ENCODE peak calls at places on chromosomes 6 and 20, in ten cellular contexts. F is GM23338, L is fibroblast of lung, O is H9, T is thyroid gland, H is heart left ventricle, D is upper lobe of right lung, V is keratinocyte, S is ovary, I is cardiac muscle cell. K is an unnamed sample.

GRCh38 chr6:159249752-159250151 is 80.6 kb downstream of the FNDC1 start:
- DNase-seq in T (peak; percentile 6), O (no peak), I (no peak), F (no peak), D (no peak), V (no peak), S (no peak), H (no peak), L (peak; percentile 86), K (no peak)

GRCh38 chr6:14499804-14500203 is 382.2 kb downstream of the CD83 start:
- DNase-seq in T (no peak), L (peak; percentile 91), I (peak; percentile 70), H (no peak), O (no peak), V (no peak), D (no peak), F (peak; percentile 27), S (no peak), K (no peak)

GRCh38 chr20:1569417-1569861 is 11.9 kb upstream of the SIRPD start:
- DNase-seq in S (no peak), I (peak; percentile 5), T (no peak), O (no peak), D (no peak), H (no peak), L (peak; percentile 23), F (no peak), V (peak; percentile 87), K (no peak)

GRCh38 chr6:116017546-116018276 is 43.0 kb downstream of the FRK start:
- DNase-seq in H (no peak), V (no peak), I (no peak), F (no peak), L (no peak), O (no peak), S (no peak), T (no peak), D (no peak), K (no peak)

GRCh38 chr6:126631343-126631742 is 291.4 kb downstream of the CENPW start:
- DNase-seq in V (no peak), O (no peak), I (peak; percentile 2), T (no peak), F (no peak), L (no peak), H (no peak), S (no peak), D (no peak), K (no peak)

GRCh38 chr6:83615025-83615999 is 93.6 kb downstream of the SNAP91 start:
- DNase-seq in H (no peak), T (no peak), D (no peak), L (peak; percentile 28), O (no peak), F (peak; percentile 80), V (no peak), S (no peak), I (peak; percentile 61), K (peak; percentile 32)

GRCh38 chr6:47168176-47168575 is 126.0 kb upstream of the ADGRF1 start:
- DNase-seq in O (no peak), I (peak; percentile 96), T (peak; percentile 54), S (no peak), F (no peak), H (peak; percentile 51), V (peak; percentile 96), D (no peak), L (peak; percentile 98), K (no peak)

GRCh38 chr6:41182069-41183034 is 18.6 kb downstream of the TREML2 start:
- DNase-seq in F (peak; percentile 84), V (no peak), I (peak; percentile 74), D (no peak), T (peak; percentile 62), O (peak; percentile 67), S (no peak), L (peak; percentile 45), H (no peak), K (peak; percentile 83)

GRCh38 chr6:167579786-167580370 is 246.8 kb upstream of the AFDN start:
- DNase-seq in I (no peak), H (no peak), F (no peak), T (no peak), L (no peak), O (no peak), D (no peak), V (no peak), S (no peak), K (no peak)

GRCh38 chr6:134340574-134340973 is 22.7 kb upstream of the SGK1 start:
- DNase-seq in O (no peak), I (peak; percentile 43), T (no peak), S (no peak), H (no peak), F (no peak), D (no peak), L (no peak), V (no peak), K (no peak)

GRCh38 chr20:16284385-16285100 is 288.7 kb downstream of the KIF16B start:
- DNase-seq in I (no peak), F (no peak), V (no peak), S (no peak), T (no peak), H (no peak), O (no peak), D (no peak), L (no peak), K (no peak)

GRCh38 chr6:12977851-12978250 is 261.3 kb downstream of the PHACTR1 start:
- DNase-seq in L (no peak), H (no peak), S (no peak), D (no peak), O (no peak), V (no peak), F (no peak), T (no peak), I (no peak), K (no peak)

GRCh38 chr20:47370850-47371782 is 14.6 kb upstream of the ZMYND8 start:
- DNase-seq in V (no peak), T (no peak), S (no peak), L (peak; percentile 47), O (peak; percentile 68), D (no peak), I (no peak), H (no peak), F (peak; percentile 81), K (no peak)

GRCh38 chr6:44649365-44650025 is 262.0 kb downstream of the CDC5L start:
- DNase-seq in I (peak; percentile 68), S (no peak), O (no peak), F (no peak), V (no peak), D (no peak), L (peak; percentile 84), H (no peak), T (no peak), K (peak; percentile 14)

GRCh38 chr6:11065436-11066202 is 21.5 kb upstream of the ELOVL2 start:
- DNase-seq in T (no peak), F (peak; percentile 26), D (no peak), H (no peak), S (no peak), L (no peak), V (no peak), I (no peak), O (no peak), K (no peak)

GRCh38 chr6:161379828-161380598 is 106.2 kb upstream of the AGPAT4 start:
- DNase-seq in S (no peak), O (no peak), L (no peak), V (no peak), F (no peak), D (no peak), H (no peak), I (peak; percentile 84), T (no peak), K (no peak)

GRCh38 chr6:32938494-32938893 is 2.3 kb downstream of the HLA-DMB start:
- DNase-seq in T (no peak), D (no peak), O (no peak), S (no peak), I (no peak), L (no peak), F (no peak), H (no peak), V (no peak), K (no peak)
- H3K27me3 ChIP-seq in T (no peaks in the 10 kb centered on the region), D (no peaks in the 10 kb centered on the region), O (no peaks in the 10 kb centered on the region), S (no peaks in the 10 kb centered on the region), I (peaks cover 34% of the 10 kb centered on the region), L (peaks cover 26% of the 10 kb centered on the region), F (no peaks in the 10 kb centered on the region), H (no peaks in the 10 kb centered on the region), V (peaks cover 37% of the 10 kb centered on the region), K (no peaks in the 10 kb centered on the region)

DNA sequence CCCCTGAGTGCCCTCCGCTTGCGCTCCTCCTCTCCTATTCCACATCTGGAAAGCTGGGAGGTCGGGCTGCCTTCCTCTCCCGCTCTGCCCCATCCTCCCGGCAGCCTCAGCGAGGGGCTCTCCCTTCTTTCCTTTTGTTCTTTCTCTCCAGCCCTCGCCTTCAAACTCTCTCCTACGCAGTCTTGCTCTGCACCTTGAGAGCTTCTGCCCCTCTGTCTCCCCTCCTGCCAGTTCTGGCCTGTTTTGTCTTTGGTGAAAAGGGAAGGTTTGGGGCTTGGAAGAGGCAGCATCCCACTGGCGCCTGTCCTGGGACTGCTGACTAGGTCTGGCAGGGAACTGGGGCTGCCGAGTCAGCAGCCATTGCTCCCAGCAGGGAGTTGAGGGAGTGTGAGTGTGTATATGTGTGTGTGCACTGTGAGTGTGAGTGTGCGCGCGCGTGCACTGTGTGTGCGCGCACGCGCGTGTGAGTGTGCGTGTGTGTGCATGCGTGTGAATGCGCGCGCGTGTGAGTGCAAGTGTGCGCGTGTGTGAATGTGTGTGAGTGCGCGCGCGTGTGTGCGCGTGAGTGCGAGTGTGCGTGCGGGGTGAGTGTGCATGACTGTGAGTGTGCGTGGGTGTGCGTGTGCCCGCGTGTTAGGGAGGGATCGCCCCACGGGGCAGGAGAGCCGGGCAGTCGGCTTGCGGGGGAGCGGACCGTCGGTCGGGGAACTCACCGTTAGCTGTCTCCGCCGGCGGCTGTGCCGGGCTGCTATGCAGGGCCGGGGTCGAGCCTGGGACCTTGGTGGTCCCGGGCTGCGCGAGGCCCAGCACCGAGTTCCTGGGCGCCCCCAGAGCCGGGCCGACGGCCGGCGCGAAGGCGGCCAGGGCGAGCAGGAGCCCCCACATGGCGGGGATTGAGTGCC is 488 bp downstream of the CPXM1 start:
- DNase-seq in I (peak; percentile 48), D (no peak), T (no peak), O (peak; percentile 49), V (no peak), F (peak; percentile 56), H (no peak), L (peak; percentile 16), S (no peak), K (no peak)
- H3K27me3 ChIP-seq in I (peaks cover 44% of the 10 kb centered on the region), D (peaks cover 64% of the 10 kb centered on the region), T (no peaks in the 10 kb centered on the region), O (peaks cover 26% of the 10 kb centered on the region), V (peaks cover 80% of the 10 kb centered on the region), F (peaks cover 61% of the 10 kb centered on the region), H (peaks cover 27% of the 10 kb centered on the region), L (peaks cover 47% of the 10 kb centered on the region), S (no peaks in the 10 kb centered on the region), K (peaks cover 21% of the 10 kb centered on the region)

GRCh38 chr20:25076731-25077609 is 5.0 kb downstream of the VSX1 start:
- DNase-seq in I (peak; percentile 52), V (peak; percentile 40), H (no peak), O (peak; percentile 36), D (no peak), T (no peak), L (peak; percentile 9), F (peak; percentile 49), S (no peak), K (peak; percentile 49)
- H3K27me3 ChIP-seq in I (peaks cover 91% of the 10 kb centered on the region), V (peaks cover 75% of the 10 kb centered on the region), H (peaks cover 14% of the 10 kb centered on the region), O (peaks cover 27% of the 10 kb centered on the region), D (peaks cover 62% of the 10 kb centered on the region), T (peaks cover 17% of the 10 kb centered on the region), L (peaks cover 64% of the 10 kb centered on the region), F (peaks cover 65% of the 10 kb centered on the region), S (no peaks in the 10 kb centered on the region), K (peaks cover 61% of the 10 kb centered on the region)

DNA sequence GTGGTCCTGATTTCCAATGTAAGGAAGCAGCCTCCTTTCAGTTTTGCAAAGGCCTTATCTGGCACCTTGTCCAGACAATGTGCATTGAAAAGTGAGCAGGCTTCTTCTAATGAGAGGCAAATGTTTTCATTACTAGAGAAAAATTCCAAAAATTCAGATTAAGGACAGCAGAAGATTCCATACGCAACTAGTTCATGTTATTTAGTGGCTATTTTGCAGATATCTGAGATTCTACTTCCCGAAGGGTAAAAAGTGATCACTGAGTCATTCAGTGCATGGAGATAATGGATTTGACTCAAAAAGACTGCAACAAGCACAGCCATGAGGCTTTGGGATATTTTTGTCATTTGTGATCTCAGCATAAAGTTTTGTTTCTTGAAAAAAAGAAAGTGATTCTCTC is 29.9 kb downstream of the METTL24 start:
- DNase-seq in D (no peak), L (peak; percentile 84), T (no peak), I (peak; percentile 73), O (no peak), V (no peak), H (no peak), S (no peak), F (no peak), K (no peak)
- H3K27me3 ChIP-seq in D (no peaks in the 10 kb centered on the region), L (no peaks in the 10 kb centered on the region), T (no peaks in the 10 kb centered on the region), I (no peaks in the 10 kb centered on the region), O (no peaks in the 10 kb centered on the region), V (no peaks in the 10 kb centered on the region), H (no peaks in the 10 kb centered on the region), S (no peaks in the 10 kb centered on the region), F (no peaks in the 10 kb centered on the region), K (no peaks in the 10 kb centered on the region)